ENCODE peak calls at places on chromosomes 12 and 14, in six cellular contexts. Q is stomach, P is GM23338, B is K562, O is HCT116, U is GM12878. S is an unnamed sample.
A peak's percentile ranks its signal among the peaks of the same experiment; 100 is the strongest.

GRCh38 chr14:93903342-93904184 is 23.6 kb upstream of the FAM181A start:
- DNase-seq in Q (peak; percentile 40), P (peak; percentile 73), B (no peak), O (peak; percentile 15), U (no peak), S (no peak)

GRCh38 chr14:27389402-27389801 is 791.6 kb upstream of the NOVA1 start:
- DNase-seq in Q (no peak), P (no peak), B (no peak), O (no peak), U (no peak), S (no peak)

GRCh38 chr12:68478516-68479260 is 132.0 kb upstream of the RAP1B start:
- DNase-seq in Q (no peak), P (no peak), B (no peak), O (no peak), U (no peak), S (no peak)

GRCh38 chr12:121787063-121787774 is 6.3 kb downstream of the RHOF start:
- DNase-seq in Q (peak; percentile 65), P (no peak), B (no peak), O (no peak), U (no peak), S (no peak)

GRCh38 chr12:28057856-28058615 is 85.5 kb upstream of the PTHLH start:
- DNase-seq in Q (no peak), P (no peak), B (no peak), O (no peak), U (peak; percentile 17), S (no peak)

GRCh38 chr14:99479903-99480855 is 480 bp downstream of the SETD3 start:
- DNase-seq in Q (peak; percentile 54), P (peak; percentile 68), B (peak; percentile 15), O (peak; percentile 13), U (no peak), S (peak; percentile 26)

GRCh38 chr12:115755752-115756140 is 521.7 kb downstream of the MED13L start:
- DNase-seq in Q (no peak), P (no peak), B (no peak), O (no peak), U (no peak), S (no peak)

GRCh38 chr12:466039-466438 is 6.3 kb downstream of the B4GALNT3 start:
- DNase-seq in Q (peak; percentile 81), P (no peak), B (no peak), O (no peak), U (no peak), S (no peak)

GRCh38 chr14:44149597-44149996 is 357.5 kb downstream of the FSCB start:
- DNase-seq in Q (no peak), P (peak; percentile 91), B (no peak), O (peak; percentile 43), U (no peak), S (no peak)

GRCh38 chr12:113228394-113229028 is 7.2 kb downstream of the TPCN1 start:
- DNase-seq in Q (no peak), P (no peak), B (no peak), O (no peak), U (no peak), S (no peak)

GRCh38 chr12:93200291-93200917 is 177.3 kb upstream of the NUDT4 start:
- DNase-seq in Q (no peak), P (no peak), B (no peak), O (no peak), U (peak; percentile 32), S (no peak)

GRCh38 chr12:117119592-117120198 is 20.5 kb upstream of the TESC start:
- DNase-seq in Q (no peak), P (peak; percentile 84), B (peak; percentile 72), O (peak; percentile 51), U (no peak), S (no peak)

GRCh38 chr14:73764881-73765280 is 50.7 kb upstream of the PNMA1 start:
- DNase-seq in Q (peak; percentile 83), P (no peak), B (no peak), O (no peak), U (no peak), S (peak; percentile 86)

GRCh38 chr12:356276-356988 is 32.7 kb downstream of the KDM5A start:
- DNase-seq in Q (no peak), P (no peak), B (no peak), O (no peak), U (no peak), S (no peak)

GRCh38 chr14:76135722-76136121 is 16.0 kb upstream of the GPATCH2L start:
- DNase-seq in Q (no peak), P (no peak), B (no peak), O (no peak), U (no peak), S (no peak)

GRCh38 chr12:115760231-115760630 is 517.3 kb downstream of the MED13L start:
- DNase-seq in Q (no peak), P (no peak), B (no peak), O (no peak), U (no peak), S (no peak)

GRCh38 chr12:59005195-59005961 is 85.1 kb upstream of the LRIG3 start:
- DNase-seq in Q (no peak), P (no peak), B (no peak), O (no peak), U (no peak), S (no peak)

GRCh38 chr14:46405095-46405494 is 246.5 kb downstream of the RPL10L start:
- DNase-seq in Q (no peak), P (peak; percentile 46), B (no peak), O (no peak), U (no peak), S (no peak)

GRCh38 chr14:58732387-58732786 is 94.6 kb downstream of the DACT1 start:
- DNase-seq in Q (no peak), P (no peak), B (no peak), O (no peak), U (no peak), S (no peak)

GRCh38 chr14:57583396-57583795 is 89.7 kb upstream of the CCDC198 start:
- DNase-seq in Q (no peak), P (peak; percentile 35), B (no peak), O (no peak), U (no peak), S (no peak)

GRCh38 chr14:68476212-68476964 is 316.5 kb downstream of the ZFP36L1 start:
- DNase-seq in Q (no peak), P (peak; percentile 24), B (no peak), O (no peak), U (peak; percentile 93), S (no peak)
- TF ChIP-seq POLR2AphosphoS5 in Q (peak; percentile 58), P (no peak), B (no peak), O (no peak), U (peak; percentile 50), S (no peak)

GRCh38 chr12:51855586-51856428 is 7.3 kb upstream of the FIGNL2 start:
- DNase-seq in Q (no peak), P (peak; percentile 97), B (no peak), O (no peak), U (no peak), S (no peak)
- H3K4me3 ChIP-seq in Q (peak overlapping the region; percentile 11), P (peak overlapping the region; percentile 67), B (no peak overlapping the region), O (no peak overlapping the region), U (no peak overlapping the region), S (no peak overlapping the region)

DNA sequence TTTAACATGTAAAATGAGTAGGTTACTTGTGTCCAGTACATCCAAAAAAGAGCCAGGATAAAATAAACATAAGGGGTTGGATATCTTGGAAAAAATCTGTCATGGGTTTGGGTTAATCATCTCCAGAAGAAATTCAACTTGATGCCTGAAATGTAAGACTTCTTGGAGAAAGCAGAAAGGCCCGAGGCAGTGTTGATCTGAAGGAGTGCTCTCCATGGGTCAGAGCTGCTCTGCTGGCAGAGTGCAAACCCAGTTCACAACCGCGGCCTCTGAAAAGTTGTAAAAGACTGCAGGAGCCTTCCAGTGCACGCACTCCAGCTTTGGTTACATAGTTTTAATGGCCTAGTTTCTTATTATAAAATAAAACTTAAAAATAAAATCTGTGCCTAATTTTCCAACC is 97.3 kb upstream of the ALX1 start:
- DNase-seq in Q (no peak), P (peak; percentile 19), B (no peak), O (no peak), U (no peak), S (no peak)
- TF ChIP-seq POLR2AphosphoS5 in Q (no peak), P (no peak), B (no peak), O (no peak), U (no peak), S (no peak)

GRCh38 chr14:51092965-51093364 is 1.9 kb downstream of the TRIM9 start:
- DNase-seq in Q (no peak), P (no peak), B (no peak), O (no peak), U (no peak), S (no peak)
- H3K4me3 ChIP-seq in Q (no peak overlapping the region), P (peak overlapping the region; percentile 79), B (no peak overlapping the region), O (no peak overlapping the region), U (no peak overlapping the region), S (no peak overlapping the region)

GRCh38 chr12:13350381-13350780 is 153.9 kb downstream of the EMP1 start:
- DNase-seq in Q (no peak), P (no peak), B (no peak), O (no peak), U (no peak), S (no peak)
- TF ChIP-seq POLR2AphosphoS5 in Q (no peak), P (no peak), B (no peak), O (no peak), U (no peak), S (no peak)

DNA sequence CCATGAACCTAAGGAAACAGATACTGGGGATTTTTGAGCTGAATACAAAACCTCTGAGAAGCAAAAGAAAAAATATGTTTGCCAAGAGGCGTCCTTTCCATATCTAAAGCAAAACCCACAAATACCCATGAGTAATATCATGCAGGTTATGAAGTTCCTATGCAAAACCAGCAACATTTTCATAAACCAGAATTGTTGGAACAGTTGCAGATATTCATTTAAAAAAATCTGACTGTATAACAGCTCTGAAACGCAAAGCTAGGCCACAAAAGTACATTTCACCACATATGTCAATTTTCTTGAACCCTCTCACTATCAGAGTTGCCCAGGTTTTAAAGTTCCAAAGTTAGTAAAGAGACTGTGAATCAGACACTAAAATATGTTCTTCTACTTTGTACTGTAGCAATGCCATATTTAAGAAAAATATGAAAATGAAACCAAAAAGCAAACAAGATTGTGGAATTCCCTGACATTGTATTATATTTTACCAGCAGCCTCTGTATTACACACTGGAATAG is 33.8 kb upstream of the HIF1A start:
- DNase-seq in Q (no peak), P (no peak), B (no peak), O (no peak), U (peak; percentile 69), S (no peak)
- H3K4me3 ChIP-seq in Q (no peak overlapping the region), P (no peak overlapping the region), B (no peak overlapping the region), O (no peak overlapping the region), U (peak overlapping the region; percentile 44), S (no peak overlapping the region)

GRCh38 chr12:55314043-55314442 is at the start of gene OR6C1:
- DNase-seq in Q (no peak), P (no peak), B (no peak), O (no peak), U (no peak), S (no peak)
- TF ChIP-seq POLR2AphosphoS5 in Q (no peak), P (no peak), B (no peak), O (no peak), U (no peak), S (no peak)

DNA sequence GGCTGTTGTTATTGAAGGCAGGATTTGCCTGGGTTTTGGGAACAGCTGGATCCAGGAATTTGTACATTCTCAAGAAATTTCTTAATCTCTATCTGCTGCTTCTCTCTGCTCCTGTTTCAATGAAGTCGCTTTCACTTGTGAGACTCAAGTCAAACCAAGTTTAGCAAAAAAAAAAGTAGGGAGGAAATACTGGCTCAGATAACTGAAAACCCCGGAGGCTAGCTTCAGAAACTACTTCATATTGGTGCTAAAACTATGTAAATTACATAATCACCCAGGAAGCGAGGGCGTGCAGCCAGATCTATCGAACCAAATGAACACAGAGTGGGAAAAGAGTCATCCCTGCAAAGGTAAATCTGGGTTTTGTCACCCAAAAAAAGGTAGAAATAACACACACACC is 68.3 kb upstream of the FICD start:
- DNase-seq in Q (no peak), P (no peak), B (no peak), O (no peak), U (no peak), S (no peak)
- H3K4me3 ChIP-seq in Q (no peak overlapping the region), P (no peak overlapping the region), B (no peak overlapping the region), O (no peak overlapping the region), U (no peak overlapping the region), S (no peak overlapping the region)

S was measured in HL-60.